ENCODE peak calls at places on chromosome 11, in six cellular contexts. O, A, U, P, K and T are unnamed samples.

GRCh38 chr11:67997460-67997921 is 6.4 kb downstream of the UNC93B1 start:
- DNase-seq in U (no peak), K (no peak), O (no peak), A (no peak), P (no peak), T (no peak)

GRCh38 chr11:61747389-61748285 is 4.8 kb upstream of the MYRF start:
- DNase-seq in K (peak; percentile 59), U (peak; percentile 71), P (peak; percentile 48), O (no peak), A (no peak), T (peak; percentile 60)

GRCh38 chr11:6622261-6623171 is 3.3 kb upstream of the TPP1 start:
- DNase-seq in A (no peak), U (no peak), K (peak; percentile 33), P (no peak), O (no peak), T (no peak)

GRCh38 chr11:108324587-108324986 is 101.7 kb downstream of the ATM start:
- DNase-seq in A (no peak), U (no peak), O (no peak), P (no peak), K (no peak), T (no peak)

GRCh38 chr11:128518493-128519207 is 68.7 kb downstream of the ETS1 start:
- DNase-seq in O (no peak), U (no peak), P (no peak), K (no peak), A (no peak), T (no peak)

GRCh38 chr11:88059326-88059725 is 115.9 kb downstream of the RAB38 start:
- DNase-seq in A (no peak), K (no peak), U (no peak), O (no peak), P (no peak), T (no peak)

GRCh38 chr11:120518356-120518755 is 6.8 kb downstream of the GRIK4 start:
- DNase-seq in P (no peak), K (no peak), A (no peak), U (no peak), O (no peak), T (no peak)

GRCh38 chr11:66316849-66317251 is at the start of gene CD248:
- DNase-seq in O (no peak), U (no peak), A (no peak), K (no peak), P (no peak), T (no peak)

GRCh38 chr11:130480166-130480565 is 31.7 kb downstream of the ADAMTS15 start:
- DNase-seq in A (no peak), O (no peak), P (no peak), U (no peak), K (no peak), T (peak; percentile 20)

GRCh38 chr11:117366183-117366582 is 38.5 kb downstream of the CEP164 start:
- DNase-seq in P (no peak), K (no peak), A (no peak), O (no peak), U (no peak), T (no peak)

GRCh38 chr11:73270089-73270854 is 1.9 kb upstream of the P2RY6 start:
- DNase-seq in A (no peak), O (no peak), U (peak; percentile 54), K (no peak), P (no peak), T (no peak)

GRCh38 chr11:57180141-57180561 is 1.6 kb upstream of the LRRC55 start:
- DNase-seq in P (no peak), A (no peak), K (no peak), U (no peak), O (no peak), T (no peak)

GRCh38 chr11:83990160-83990733 is 704.1 kb upstream of the CCDC90B start:
- DNase-seq in O (no peak), K (no peak), A (no peak), P (no peak), U (no peak), T (no peak)

GRCh38 chr11:69745201-69745600 is 29.9 kb downstream of the FGF4 start:
- DNase-seq in A (no peak), U (no peak), P (no peak), K (no peak), O (no peak), T (no peak)

GRCh38 chr11:75311858-75312288 is 39.6 kb downstream of the ARRB1 start:
- DNase-seq in K (no peak), A (no peak), U (peak; percentile 90), P (no peak), O (no peak), T (no peak)

GRCh38 chr11:86983071-86983488 is 27.9 kb upstream of the FZD4 start:
- DNase-seq in U (peak; percentile 67), P (no peak), O (no peak), K (no peak), A (no peak), T (no peak)

GRCh38 chr11:67312187-67313021 is 9.1 kb downstream of the SSH3 start:
- DNase-seq in P (no peak), K (no peak), O (no peak), A (no peak), U (no peak), T (no peak)

GRCh38 chr11:30553521-30554110 is 32.5 kb downstream of the MPPED2 start:
- DNase-seq in U (no peak), K (no peak), O (no peak), A (no peak), P (no peak), T (no peak)

GRCh38 chr11:69497221-69497787 is 15.8 kb downstream of the LINC01488 start:
- DNase-seq in K (no peak), U (peak; percentile 92), O (peak; percentile 88), A (no peak), P (no peak), T (no peak)

GRCh38 chr11:10351435-10351767 is 46.5 kb downstream of the ADM start:
- DNase-seq in P (no peak), K (no peak), O (no peak), U (no peak), A (no peak), T (no peak)

GRCh38 chr11:26901162-26901561 is 92.8 kb upstream of the FIBIN start:
- DNase-seq in P (no peak), A (no peak), O (no peak), K (no peak), U (no peak), T (no peak)

GRCh38 chr11:85685820-85686459 is at the start of gene CCDC89:
- DNase-seq in A (no peak), O (no peak), K (peak; percentile 53), U (peak; percentile 88), P (no peak), T (no peak)

GRCh38 chr11:13668957-13669521 is 571 bp downstream of the FAR1 start:
- DNase-seq in P (peak; percentile 36), O (peak; percentile 46), A (peak; percentile 19), K (peak; percentile 31), U (peak; percentile 59), T (peak; percentile 39)

GRCh38 chr11:57942808-57943207 is 80.9 kb upstream of the OR9Q1 start:
- DNase-seq in P (no peak), A (no peak), O (no peak), K (no peak), U (no peak), T (no peak)

GRCh38 chr11:124801636-124802312 is 1.6 kb upstream of the MSANTD2 start:
- DNase-seq in P (no peak), O (no peak), A (no peak), K (no peak), U (no peak), T (no peak)